ENCODE peak calls at places on chromosomes 2 and 18, in seven cellular contexts. One of them, this sample, is unnamed. For H3K4me1, the result is how much of the 10 kb centered on the place peaks cover.

GRCh38 chr2:157874997-157875719 is 972 bp downstream of the ACVR1 start:
- DNase-seq in upper lobe of right lung: peak
- DNase-seq in transverse colon: peak
- DNase-seq in Peyer's patch: peak
- DNase-seq in ovary: peak
- DNase-seq in stomach: no peak
- DNase-seq in A549: no peak
- DNase-seq in this sample: peak

GRCh38 chr2:43276962-43277383 is 50.6 kb upstream of the ZFP36L2 start:
- DNase-seq in upper lobe of right lung: no peak
- DNase-seq in transverse colon: no peak
- DNase-seq in Peyer's patch: no peak
- DNase-seq in ovary: peak
- DNase-seq in stomach: peak
- DNase-seq in A549: no peak
- DNase-seq in this sample: no peak

GRCh38 chr18:8525692-8526091 is 83.5 kb upstream of the RAB12 start:
- DNase-seq in upper lobe of right lung: no peak
- DNase-seq in transverse colon: no peak
- DNase-seq in Peyer's patch: no peak
- DNase-seq in ovary: no peak
- DNase-seq in stomach: no peak
- DNase-seq in A549: no peak
- DNase-seq in this sample: peak

GRCh38 chr2:63060079-63060482 is 9.5 kb downstream of the OTX1 start:
- DNase-seq in upper lobe of right lung: no peak
- DNase-seq in transverse colon: no peak
- DNase-seq in Peyer's patch: no peak
- DNase-seq in ovary: no peak
- DNase-seq in stomach: no peak
- DNase-seq in A549: no peak
- DNase-seq in this sample: no peak

GRCh38 chr2:74975016-74975415 is 16.6 kb downstream of the POLE4 start:
- DNase-seq in upper lobe of right lung: no peak
- DNase-seq in transverse colon: no peak
- DNase-seq in Peyer's patch: no peak
- DNase-seq in ovary: no peak
- DNase-seq in stomach: no peak
- DNase-seq in A549: no peak
- DNase-seq in this sample: no peak

GRCh38 chr2:227655454-227655853 is 11.2 kb upstream of the SCYGR5 start:
- DNase-seq in upper lobe of right lung: no peak
- DNase-seq in transverse colon: no peak
- DNase-seq in Peyer's patch: no peak
- DNase-seq in ovary: no peak
- DNase-seq in stomach: no peak
- DNase-seq in A549: peak
- DNase-seq in this sample: no peak

GRCh38 chr2:65033178-65033577 is 23.0 kb upstream of the CEP68 start:
- DNase-seq in upper lobe of right lung: no peak
- DNase-seq in transverse colon: no peak
- DNase-seq in Peyer's patch: no peak
- DNase-seq in ovary: no peak
- DNase-seq in stomach: no peak
- DNase-seq in A549: peak
- DNase-seq in this sample: no peak

GRCh38 chr2:36356990-36357505 is 1.5 kb downstream of the CRIM1 start:
- DNase-seq in upper lobe of right lung: no peak
- DNase-seq in transverse colon: peak
- DNase-seq in Peyer's patch: no peak
- DNase-seq in ovary: peak
- DNase-seq in stomach: no peak
- DNase-seq in A549: no peak
- DNase-seq in this sample: no peak

GRCh38 chr2:24404582-24404981 is 44.2 kb upstream of the ITSN2 start:
- DNase-seq in upper lobe of right lung: no peak
- DNase-seq in transverse colon: no peak
- DNase-seq in Peyer's patch: no peak
- DNase-seq in ovary: no peak
- DNase-seq in stomach: no peak
- DNase-seq in A549: no peak
- DNase-seq in this sample: no peak

GRCh38 chr2:199223791-199224190 is 233.9 kb downstream of the SATB2 start:
- DNase-seq in upper lobe of right lung: no peak
- DNase-seq in transverse colon: no peak
- DNase-seq in Peyer's patch: no peak
- DNase-seq in ovary: no peak
- DNase-seq in stomach: no peak
- DNase-seq in A549: no peak
- DNase-seq in this sample: no peak

GRCh38 chr2:6780765-6781274 is 84.9 kb downstream of the CMPK2 start:
- DNase-seq in upper lobe of right lung: peak
- DNase-seq in transverse colon: peak
- DNase-seq in Peyer's patch: peak
- DNase-seq in ovary: peak
- DNase-seq in stomach: peak
- DNase-seq in A549: no peak
- DNase-seq in this sample: peak

GRCh38 chr2:41061371-41061770 is 609.5 kb upstream of the SLC8A1 start:
- DNase-seq in upper lobe of right lung: no peak
- DNase-seq in transverse colon: no peak
- DNase-seq in Peyer's patch: no peak
- DNase-seq in ovary: no peak
- DNase-seq in stomach: no peak
- DNase-seq in A549: no peak
- DNase-seq in this sample: no peak

GRCh38 chr2:80610108-80610507 is 305.6 kb upstream of the LRRTM1 start:
- DNase-seq in upper lobe of right lung: no peak
- DNase-seq in transverse colon: no peak
- DNase-seq in Peyer's patch: no peak
- DNase-seq in ovary: no peak
- DNase-seq in stomach: no peak
- DNase-seq in A549: no peak
- DNase-seq in this sample: no peak

GRCh38 chr2:235347691-235348090 is 146.2 kb upstream of the AGAP1 start:
- DNase-seq in upper lobe of right lung: no peak
- DNase-seq in transverse colon: no peak
- DNase-seq in Peyer's patch: no peak
- DNase-seq in ovary: no peak
- DNase-seq in stomach: no peak
- DNase-seq in A549: peak
- DNase-seq in this sample: no peak

GRCh38 chr2:97905294-97905693 is 90.5 kb downstream of the TMEM131 start:
- DNase-seq in upper lobe of right lung: no peak
- DNase-seq in transverse colon: no peak
- DNase-seq in Peyer's patch: no peak
- DNase-seq in ovary: no peak
- DNase-seq in stomach: no peak
- DNase-seq in A549: no peak
- DNase-seq in this sample: no peak

GRCh38 chr2:98460573-98461560 is 16.2 kb downstream of the INPP4A start:
- DNase-seq in upper lobe of right lung: no peak
- DNase-seq in transverse colon: peak
- DNase-seq in Peyer's patch: peak
- DNase-seq in ovary: no peak
- DNase-seq in stomach: peak
- DNase-seq in A549: no peak
- DNase-seq in this sample: no peak

GRCh38 chr2:152134488-152135280 is 35.8 kb upstream of the CACNB4 start:
- DNase-seq in upper lobe of right lung: no peak
- DNase-seq in transverse colon: no peak
- DNase-seq in Peyer's patch: no peak
- DNase-seq in ovary: no peak
- DNase-seq in stomach: no peak
- DNase-seq in A549: no peak
- DNase-seq in this sample: no peak

GRCh38 chr2:218878941-218879761 is 1.5 kb upstream of the WNT10A start:
- DNase-seq in upper lobe of right lung: peak
- DNase-seq in transverse colon: peak
- DNase-seq in Peyer's patch: peak
- DNase-seq in ovary: no peak
- DNase-seq in stomach: no peak
- DNase-seq in A549: no peak
- DNase-seq in this sample: no peak

GRCh38 chr2:140714586-140714985 is 1416.2 kb downstream of the LRP1B start:
- DNase-seq in upper lobe of right lung: no peak
- DNase-seq in transverse colon: no peak
- DNase-seq in Peyer's patch: no peak
- DNase-seq in ovary: no peak
- DNase-seq in stomach: no peak
- DNase-seq in A549: no peak
- DNase-seq in this sample: no peak

GRCh38 chr2:71409611-71410010 is 43.8 kb upstream of the DYSF start:
- DNase-seq in upper lobe of right lung: no peak
- DNase-seq in transverse colon: no peak
- DNase-seq in Peyer's patch: no peak
- DNase-seq in ovary: no peak
- DNase-seq in stomach: no peak
- DNase-seq in A549: no peak
- DNase-seq in this sample: no peak

GRCh38 chr18:74715865-74716712 is 118.4 kb downstream of the ZNF407 start:
- DNase-seq in upper lobe of right lung: no peak
- DNase-seq in transverse colon: no peak
- DNase-seq in Peyer's patch: no peak
- DNase-seq in ovary: no peak
- DNase-seq in stomach: no peak
- DNase-seq in A549: no peak
- DNase-seq in this sample: no peak

GRCh38 chr2:67871696-67872320 is 191.0 kb downstream of the C1D start:
- DNase-seq in upper lobe of right lung: no peak
- DNase-seq in transverse colon: no peak
- DNase-seq in Peyer's patch: no peak
- DNase-seq in ovary: no peak
- DNase-seq in stomach: no peak
- DNase-seq in A549: no peak
- DNase-seq in this sample: no peak

GRCh38 chr2:39234754-39235153 is 9.0 kb downstream of the CDKL4 start:
- DNase-seq in upper lobe of right lung: no peak
- DNase-seq in transverse colon: no peak
- DNase-seq in Peyer's patch: no peak
- DNase-seq in ovary: no peak
- DNase-seq in stomach: no peak
- DNase-seq in A549: no peak
- DNase-seq in this sample: no peak

GRCh38 chr2:67322361-67323001 is 74.7 kb upstream of the ETAA1 start:
- DNase-seq in upper lobe of right lung: no peak
- DNase-seq in transverse colon: peak
- DNase-seq in Peyer's patch: no peak
- DNase-seq in ovary: no peak
- DNase-seq in stomach: no peak
- DNase-seq in A549: peak
- DNase-seq in this sample: no peak

GRCh38 chr2:45890819-45891218 is 239.3 kb downstream of the PRKCE start:
- DNase-seq in upper lobe of right lung: no peak
- DNase-seq in transverse colon: no peak
- DNase-seq in Peyer's patch: peak
- DNase-seq in ovary: no peak
- DNase-seq in stomach: no peak
- DNase-seq in A549: no peak
- DNase-seq in this sample: no peak

GRCh38 chr2:40716879-40717278 is 265.0 kb upstream of the SLC8A1 start:
- DNase-seq in upper lobe of right lung: no peak
- DNase-seq in transverse colon: no peak
- DNase-seq in Peyer's patch: no peak
- DNase-seq in ovary: no peak
- DNase-seq in stomach: no peak
- DNase-seq in A549: no peak
- DNase-seq in this sample: no peak

GRCh38 chr2:111036042-111036441 is 84.7 kb upstream of the BCL2L11 start:
- DNase-seq in upper lobe of right lung: no peak
- DNase-seq in transverse colon: no peak
- DNase-seq in Peyer's patch: no peak
- DNase-seq in ovary: no peak
- DNase-seq in stomach: peak
- DNase-seq in A549: no peak
- DNase-seq in this sample: no peak

DNA sequence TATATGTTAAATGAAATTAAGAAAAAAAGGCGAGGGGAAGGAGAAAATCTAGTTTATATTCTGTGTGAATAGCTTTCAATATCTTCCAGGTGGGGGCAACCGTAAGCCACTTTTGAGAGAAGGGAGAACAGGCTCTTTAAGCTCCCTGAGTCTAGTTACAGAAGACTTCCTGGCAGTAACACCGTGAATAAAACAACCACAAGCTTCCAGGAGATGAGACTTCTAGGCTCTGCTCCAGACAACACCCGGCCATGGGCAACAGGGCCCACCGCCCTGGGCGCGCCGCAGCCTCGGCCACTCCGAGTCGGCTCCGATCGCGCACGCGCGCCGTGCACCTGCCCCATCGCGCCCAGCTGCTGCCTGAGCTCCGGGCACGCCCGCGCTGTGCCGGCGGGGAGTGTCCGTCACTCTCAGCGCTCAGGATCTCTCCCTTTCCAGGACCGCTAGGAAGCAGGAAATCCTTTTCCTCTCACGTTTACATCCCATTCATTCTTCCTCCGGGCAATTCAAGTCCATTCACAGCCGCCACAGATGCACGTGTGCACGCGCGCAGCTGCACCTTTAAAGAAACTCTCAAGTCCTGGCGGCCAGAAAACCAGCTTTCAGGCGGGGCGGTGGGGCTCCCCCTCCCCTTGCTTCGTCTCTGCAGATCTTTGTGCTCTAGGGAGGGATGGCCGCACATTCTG is 19.4 kb upstream of the PAX3 start:
- DNase-seq in upper lobe of right lung: peak
- DNase-seq in transverse colon: peak
- DNase-seq in Peyer's patch: no peak
- DNase-seq in ovary: no peak
- DNase-seq in stomach: peak
- DNase-seq in A549: peak
- DNase-seq in this sample: peak
- TF ChIP-seq CTCF in upper lobe of right lung: peak
- TF ChIP-seq CTCF in transverse colon: peak
- TF ChIP-seq CTCF in Peyer's patch: no peak
- TF ChIP-seq CTCF in ovary: no peak
- TF ChIP-seq CTCF in stomach: peak
- TF ChIP-seq CTCF in A549: peak
- TF ChIP-seq CTCF in this sample: peak

GRCh38 chr2:144334551-144334950 is 185.4 kb downstream of the ZEB2 start:
- DNase-seq in upper lobe of right lung: no peak
- DNase-seq in transverse colon: no peak
- DNase-seq in Peyer's patch: no peak
- DNase-seq in ovary: no peak
- DNase-seq in stomach: no peak
- DNase-seq in A549: no peak
- DNase-seq in this sample: no peak
- H3K27ac ChIP-seq in upper lobe of right lung: no peak
- H3K27ac ChIP-seq in transverse colon: no peak
- H3K27ac ChIP-seq in Peyer's patch: no peak
- H3K27ac ChIP-seq in ovary: no peak
- H3K27ac ChIP-seq in stomach: no peak
- H3K27ac ChIP-seq in A549: no peak
- H3K27ac ChIP-seq in this sample: no peak

GRCh38 chr2:187573722-187574121 is 19.5 kb upstream of the TFPI start:
- DNase-seq in upper lobe of right lung: no peak
- DNase-seq in transverse colon: no peak
- DNase-seq in Peyer's patch: no peak
- DNase-seq in ovary: no peak
- DNase-seq in stomach: no peak
- DNase-seq in A549: no peak
- DNase-seq in this sample: no peak
- H3K4me1 ChIP-seq in upper lobe of right lung: under half
- H3K4me1 ChIP-seq in transverse colon: under half
- H3K4me1 ChIP-seq in Peyer's patch: under half
- H3K4me1 ChIP-seq in ovary: under half
- H3K4me1 ChIP-seq in stomach: under half
- H3K4me1 ChIP-seq in A549: under half
- H3K4me1 ChIP-seq in this sample: under half

GRCh38 chr2:138727956-138728355 is 52.2 kb downstream of the NXPH2 start:
- DNase-seq in upper lobe of right lung: no peak
- DNase-seq in transverse colon: no peak
- DNase-seq in Peyer's patch: no peak
- DNase-seq in ovary: no peak
- DNase-seq in stomach: no peak
- DNase-seq in A549: no peak
- DNase-seq in this sample: no peak
- TF ChIP-seq CTCF in upper lobe of right lung: no peak
- TF ChIP-seq CTCF in transverse colon: no peak
- TF ChIP-seq CTCF in Peyer's patch: no peak
- TF ChIP-seq CTCF in ovary: no peak
- TF ChIP-seq CTCF in stomach: no peak
- TF ChIP-seq CTCF in A549: no peak
- TF ChIP-seq CTCF in this sample: no peak

This sample was measured in right atrium auricular region.